ENCODE peak calls at places on chromosomes 13 and 19, in five cellular contexts. One of them, this sample, is unnamed.

GRCh38 chr19:35879770-35880317 is 11.5 kb downstream of the APLP1 start:
- DNase-seq in Panc1: peak
- DNase-seq in breast epithelium: peak
- DNase-seq in sigmoid colon: peak
- DNase-seq in HCT116: peak
- DNase-seq in this sample: peak

GRCh38 chr13:62293081-62293480 is 877.4 kb upstream of the PCDH20 start:
- DNase-seq in Panc1: no peak
- DNase-seq in breast epithelium: no peak
- DNase-seq in sigmoid colon: no peak
- DNase-seq in HCT116: no peak
- DNase-seq in this sample: no peak

GRCh38 chr19:15913830-15914229 is 16.0 kb upstream of the CYP4F2 start:
- DNase-seq in Panc1: no peak
- DNase-seq in breast epithelium: no peak
- DNase-seq in sigmoid colon: no peak
- DNase-seq in HCT116: no peak
- DNase-seq in this sample: no peak

GRCh38 chr19:2049741-2050348 is 1.2 kb downstream of the MKNK2 start:
- DNase-seq in Panc1: no peak
- DNase-seq in breast epithelium: peak
- DNase-seq in sigmoid colon: peak
- DNase-seq in HCT116: no peak
- DNase-seq in this sample: peak

GRCh38 chr19:51194527-51195315 is 30.2 kb upstream of the CD33 start:
- DNase-seq in Panc1: no peak
- DNase-seq in breast epithelium: no peak
- DNase-seq in sigmoid colon: no peak
- DNase-seq in HCT116: no peak
- DNase-seq in this sample: no peak

GRCh38 chr19:50550594-50550966 is 17.7 kb downstream of the LRRC4B start:
- DNase-seq in Panc1: no peak
- DNase-seq in breast epithelium: no peak
- DNase-seq in sigmoid colon: no peak
- DNase-seq in HCT116: no peak
- DNase-seq in this sample: no peak

GRCh38 chr13:93180376-93180966 is 46.1 kb upstream of the GPC6 start:
- DNase-seq in Panc1: no peak
- DNase-seq in breast epithelium: no peak
- DNase-seq in sigmoid colon: no peak
- DNase-seq in HCT116: no peak
- DNase-seq in this sample: no peak

GRCh38 chr13:84843368-84843767 is 955.9 kb downstream of the SLITRK6 start:
- DNase-seq in Panc1: no peak
- DNase-seq in breast epithelium: no peak
- DNase-seq in sigmoid colon: no peak
- DNase-seq in HCT116: no peak
- DNase-seq in this sample: no peak

GRCh38 chr13:50208826-50209335 is 193.6 kb downstream of the KCNRG start:
- DNase-seq in Panc1: peak
- DNase-seq in breast epithelium: peak
- DNase-seq in sigmoid colon: peak
- DNase-seq in HCT116: no peak
- DNase-seq in this sample: peak

GRCh38 chr13:73090812-73091187 is 32.0 kb downstream of the KLF5 start:
- DNase-seq in Panc1: no peak
- DNase-seq in breast epithelium: no peak
- DNase-seq in sigmoid colon: no peak
- DNase-seq in HCT116: no peak
- DNase-seq in this sample: no peak

GRCh38 chr13:77857810-77858209 is 60.8 kb downstream of the EDNRB start:
- DNase-seq in Panc1: no peak
- DNase-seq in breast epithelium: no peak
- DNase-seq in sigmoid colon: no peak
- DNase-seq in HCT116: no peak
- DNase-seq in this sample: no peak

GRCh38 chr19:34310494-34310981 is 54.5 kb upstream of the GPI start:
- DNase-seq in Panc1: no peak
- DNase-seq in breast epithelium: peak
- DNase-seq in sigmoid colon: peak
- DNase-seq in HCT116: no peak
- DNase-seq in this sample: no peak

GRCh38 chr13:20482275-20482761 is 43.3 kb downstream of the CRYL1 start:
- DNase-seq in Panc1: no peak
- DNase-seq in breast epithelium: no peak
- DNase-seq in sigmoid colon: no peak
- DNase-seq in HCT116: no peak
- DNase-seq in this sample: no peak

GRCh38 chr19:3781603-3782002 is 4.6 kb downstream of the MATK start:
- DNase-seq in Panc1: no peak
- DNase-seq in breast epithelium: no peak
- DNase-seq in sigmoid colon: no peak
- DNase-seq in HCT116: no peak
- DNase-seq in this sample: no peak
- TF ChIP-seq POLR2AphosphoS5 in Panc1: no peak
- TF ChIP-seq POLR2AphosphoS5 in breast epithelium: no peak
- TF ChIP-seq POLR2AphosphoS5 in sigmoid colon: no peak
- TF ChIP-seq POLR2AphosphoS5 in HCT116: no peak
- TF ChIP-seq POLR2AphosphoS5 in this sample: no peak

GRCh38 chr13:110326263-110326904 is 19.3 kb downstream of the COL4A2 start:
- DNase-seq in Panc1: no peak
- DNase-seq in breast epithelium: no peak
- DNase-seq in sigmoid colon: no peak
- DNase-seq in HCT116: no peak
- DNase-seq in this sample: no peak
- H3K27ac ChIP-seq in Panc1: no peak
- H3K27ac ChIP-seq in breast epithelium: peak
- H3K27ac ChIP-seq in sigmoid colon: peak
- H3K27ac ChIP-seq in HCT116: no peak
- H3K27ac ChIP-seq in this sample: peak

GRCh38 chr19:38543807-38544568 is 73.8 kb downstream of the MAP4K1 start:
- DNase-seq in Panc1: peak
- DNase-seq in breast epithelium: no peak
- DNase-seq in sigmoid colon: peak
- DNase-seq in HCT116: peak
- DNase-seq in this sample: peak
- TF ChIP-seq POLR2AphosphoS5 in Panc1: no peak
- TF ChIP-seq POLR2AphosphoS5 in breast epithelium: no peak
- TF ChIP-seq POLR2AphosphoS5 in sigmoid colon: no peak
- TF ChIP-seq POLR2AphosphoS5 in HCT116: no peak
- TF ChIP-seq POLR2AphosphoS5 in this sample: no peak

GRCh38 chr19:55484571-55485438 is at the start of gene NAT14:
- DNase-seq in Panc1: no peak
- DNase-seq in breast epithelium: no peak
- DNase-seq in sigmoid colon: peak
- DNase-seq in HCT116: no peak
- DNase-seq in this sample: peak
- H3K27ac ChIP-seq in Panc1: peak
- H3K27ac ChIP-seq in breast epithelium: peak
- H3K27ac ChIP-seq in sigmoid colon: peak
- H3K27ac ChIP-seq in HCT116: peak
- H3K27ac ChIP-seq in this sample: peak

GRCh38 chr19:12035220-12036172 is at the start of gene ZNF433:
- DNase-seq in Panc1: no peak
- DNase-seq in breast epithelium: peak
- DNase-seq in sigmoid colon: peak
- DNase-seq in HCT116: no peak
- DNase-seq in this sample: peak
- TF ChIP-seq POLR2AphosphoS5 in Panc1: peak
- TF ChIP-seq POLR2AphosphoS5 in breast epithelium: peak
- TF ChIP-seq POLR2AphosphoS5 in sigmoid colon: peak
- TF ChIP-seq POLR2AphosphoS5 in HCT116: no peak
- TF ChIP-seq POLR2AphosphoS5 in this sample: peak

GRCh38 chr19:49340865-49341718 is 5.9 kb downstream of the CD37 start:
- DNase-seq in Panc1: no peak
- DNase-seq in breast epithelium: peak
- DNase-seq in sigmoid colon: peak
- DNase-seq in HCT116: no peak
- DNase-seq in this sample: no peak
- H3K27ac ChIP-seq in Panc1: no peak
- H3K27ac ChIP-seq in breast epithelium: peak
- H3K27ac ChIP-seq in sigmoid colon: peak
- H3K27ac ChIP-seq in HCT116: no peak
- H3K27ac ChIP-seq in this sample: peak

GRCh38 chr19:4357921-4358326 is 14.6 kb downstream of the MPND start:
- DNase-seq in Panc1: no peak
- DNase-seq in breast epithelium: no peak
- DNase-seq in sigmoid colon: peak
- DNase-seq in HCT116: no peak
- DNase-seq in this sample: no peak

GRCh38 chr19:4360641-4361151 is 17.3 kb downstream of the MPND start:
- DNase-seq in Panc1: no peak
- DNase-seq in breast epithelium: no peak
- DNase-seq in sigmoid colon: peak
- DNase-seq in HCT116: no peak
- DNase-seq in this sample: no peak

GRCh38 chr19:4360081-4360569 is 16.8 kb downstream of the MPND start:
- DNase-seq in Panc1: no peak
- DNase-seq in breast epithelium: no peak
- DNase-seq in sigmoid colon: no peak
- DNase-seq in HCT116: no peak
- DNase-seq in this sample: no peak

GRCh38 chr19:4358709-4359626 is 15.6 kb downstream of the MPND start:
- DNase-seq in Panc1: no peak
- DNase-seq in breast epithelium: no peak
- DNase-seq in sigmoid colon: no peak
- DNase-seq in HCT116: no peak
- DNase-seq in this sample: no peak

DNA sequence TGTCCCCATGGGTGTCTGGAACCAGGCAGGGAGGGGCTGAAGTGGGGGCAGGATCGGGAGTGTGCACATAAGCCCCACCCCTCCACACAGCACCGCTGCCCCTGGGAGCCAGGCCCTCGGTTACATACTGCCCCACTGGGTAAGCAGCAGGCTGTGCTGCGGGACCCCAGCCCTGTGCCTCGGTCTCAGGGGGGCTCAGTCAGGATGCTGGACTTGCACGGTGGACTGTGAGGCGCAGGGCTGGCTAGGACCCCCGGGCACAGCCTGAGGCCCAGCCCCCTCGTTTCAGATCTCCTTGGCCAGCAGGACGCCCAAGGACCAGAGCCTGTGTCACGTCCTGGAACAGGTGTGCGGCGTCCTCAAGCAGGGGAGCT is 16.3 kb downstream of the MPND start:
- DNase-seq in Panc1: no peak
- DNase-seq in breast epithelium: no peak
- DNase-seq in sigmoid colon: peak
- DNase-seq in HCT116: no peak
- DNase-seq in this sample: no peak
- TF ChIP-seq POLR2AphosphoS5 in Panc1: no peak
- TF ChIP-seq POLR2AphosphoS5 in breast epithelium: no peak
- TF ChIP-seq POLR2AphosphoS5 in sigmoid colon: no peak
- TF ChIP-seq POLR2AphosphoS5 in HCT116: no peak
- TF ChIP-seq POLR2AphosphoS5 in this sample: no peak

This sample was measured in stomach.